ENCODE peak calls at places on chromosome X, in four cellular contexts. One of them, this sample, is unnamed.

GRCh38 chrX:143437439-143437838 is 79.8 kb downstream of the SPANXN3 start:
- DNase-seq in mesendoderm: peak
- DNase-seq in H1: no peak
- DNase-seq in IMR-90: no peak
- DNase-seq in this sample: no peak

GRCh38 chrX:40173662-40174593 is 76.2 kb upstream of the BCOR start:
- DNase-seq in IMR-90: no peak
- DNase-seq in H1: peak
- DNase-seq in mesendoderm: peak
- DNase-seq in this sample: peak

GRCh38 chrX:8748855-8749254 is 16.9 kb upstream of the ANOS1 start:
- DNase-seq in mesendoderm: peak
- DNase-seq in IMR-90: peak
- DNase-seq in H1: no peak
- DNase-seq in this sample: no peak

GRCh38 chrX:70476934-70477733 is 32.5 kb downstream of the DLG3 start:
- DNase-seq in H1: no peak
- DNase-seq in IMR-90: peak
- DNase-seq in mesendoderm: peak
- DNase-seq in this sample: peak

GRCh38 chrX:12701625-12702024 is 89.6 kb upstream of the PRPS2 start:
- DNase-seq in mesendoderm: peak
- DNase-seq in H1: peak
- DNase-seq in IMR-90: peak
- DNase-seq in this sample: peak

GRCh38 chrX:40922307-40922706 is 162.9 kb upstream of the USP9X start:
- DNase-seq in IMR-90: peak
- DNase-seq in mesendoderm: peak
- DNase-seq in H1: no peak
- DNase-seq in this sample: peak

GRCh38 chrX:21728276-21728968 is 29.5 kb downstream of the SMPX start:
- DNase-seq in H1: no peak
- DNase-seq in IMR-90: no peak
- DNase-seq in mesendoderm: no peak
- DNase-seq in this sample: no peak

GRCh38 chrX:152600853-152601635 is 36.7 kb upstream of the GABRQ start:
- DNase-seq in mesendoderm: peak
- DNase-seq in IMR-90: no peak
- DNase-seq in H1: no peak
- DNase-seq in this sample: peak

GRCh38 chrX:150508018-150508417 is 60.4 kb upstream of the MTM1 start:
- DNase-seq in IMR-90: no peak
- DNase-seq in mesendoderm: peak
- DNase-seq in H1: no peak
- DNase-seq in this sample: no peak

GRCh38 chrX:6226646-6227444 is 1.8 kb downstream of the NLGN4X start:
- DNase-seq in H1: peak
- DNase-seq in mesendoderm: peak
- DNase-seq in IMR-90: no peak
- DNase-seq in this sample: peak

GRCh38 chrX:44105228-44105913 is 132.2 kb upstream of the NDP start:
- DNase-seq in IMR-90: no peak
- DNase-seq in H1: peak
- DNase-seq in mesendoderm: peak
- DNase-seq in this sample: peak

GRCh38 chrX:48958635-48959094 is 1.3 kb upstream of the OTUD5 start:
- DNase-seq in mesendoderm: no peak
- DNase-seq in H1: peak
- DNase-seq in IMR-90: peak
- DNase-seq in this sample: no peak

GRCh38 chrX:13471269-13471668 is 98.1 kb upstream of the EGFL6 start:
- DNase-seq in H1: no peak
- DNase-seq in mesendoderm: peak
- DNase-seq in IMR-90: no peak
- DNase-seq in this sample: peak

GRCh38 chrX:100812216-100813158 is 7.7 kb upstream of the CSTF2 start:
- DNase-seq in IMR-90: no peak
- DNase-seq in H1: no peak
- DNase-seq in mesendoderm: peak
- DNase-seq in this sample: peak

GRCh38 chrX:110026099-110026844 is 23.4 kb downstream of the TMEM164 start:
- DNase-seq in H1: no peak
- DNase-seq in mesendoderm: no peak
- DNase-seq in IMR-90: no peak
- DNase-seq in this sample: no peak

GRCh38 chrX:56248492-56248891 is 16.3 kb downstream of the KLF8 start:
- DNase-seq in H1: peak
- DNase-seq in mesendoderm: peak
- DNase-seq in IMR-90: peak
- DNase-seq in this sample: peak

GRCh38 chrX:137071596-137071995 is 37.8 kb upstream of the GPR101 start:
- DNase-seq in mesendoderm: no peak
- DNase-seq in H1: no peak
- DNase-seq in IMR-90: no peak
- DNase-seq in this sample: no peak

DNA sequence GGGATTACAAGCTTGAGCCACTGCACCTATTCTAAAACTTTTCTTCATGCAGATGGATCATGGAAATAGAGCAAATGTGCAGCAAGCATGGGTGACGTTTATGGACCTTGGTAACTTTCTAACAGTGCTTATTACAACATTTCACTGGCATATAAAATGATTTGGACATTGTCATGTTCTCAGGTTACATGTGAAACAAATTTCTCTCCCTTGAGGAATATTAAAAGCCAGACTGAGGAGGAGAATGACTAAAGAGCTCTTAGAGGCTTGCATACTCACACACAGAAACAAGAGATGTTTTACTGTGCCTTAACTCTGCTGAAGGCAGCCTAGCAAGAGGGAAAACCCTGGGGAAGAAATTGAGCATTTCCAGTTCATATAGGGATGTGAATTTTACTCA is 38.6 kb upstream of the GPR101 start:
- DNase-seq in H1: no peak
- DNase-seq in IMR-90: no peak
- DNase-seq in mesendoderm: no peak
- DNase-seq in this sample: no peak
- H2BK5ac ChIP-seq in H1: no peak
- H2BK5ac ChIP-seq in IMR-90: no peak
- H2BK5ac ChIP-seq in mesendoderm: no peak
- H2BK5ac ChIP-seq in this sample: no peak

GRCh38 chrX:24520472-24520871 is 55.4 kb downstream of the PDK3 start:
- DNase-seq in mesendoderm: no peak
- DNase-seq in IMR-90: no peak
- DNase-seq in H1: no peak
- DNase-seq in this sample: no peak

GRCh38 chrX:24513416-24513815 is 48.3 kb downstream of the PDK3 start:
- DNase-seq in IMR-90: no peak
- DNase-seq in mesendoderm: no peak
- DNase-seq in H1: no peak
- DNase-seq in this sample: no peak

GRCh38 chrX:24515447-24515846 is 50.4 kb downstream of the PDK3 start:
- DNase-seq in mesendoderm: peak
- DNase-seq in IMR-90: peak
- DNase-seq in H1: no peak
- DNase-seq in this sample: no peak
- H3K56ac ChIP-seq in mesendoderm: no peak
- H3K56ac ChIP-seq in IMR-90: no peak
- H3K56ac ChIP-seq in H1: no peak
- H3K56ac ChIP-seq in this sample: no peak

GRCh38 chrX:154486052-154486395 is 391 bp downstream of the UBL4A start:
- DNase-seq in IMR-90: no peak
- DNase-seq in mesendoderm: peak
- DNase-seq in H1: peak
- DNase-seq in this sample: no peak

GRCh38 chrX:154488336-154489075 is 1.9 kb downstream of the SLC10A3 start:
- DNase-seq in H1: no peak
- DNase-seq in IMR-90: no peak
- DNase-seq in mesendoderm: no peak
- DNase-seq in this sample: no peak

GRCh38 chrX:154485150-154486051 is 1.0 kb downstream of the UBL4A start:
- DNase-seq in H1: peak
- DNase-seq in IMR-90: no peak
- DNase-seq in mesendoderm: peak
- DNase-seq in this sample: no peak

GRCh38 chrX:154487518-154488290 is 1.3 kb upstream of the UBL4A start:
- DNase-seq in mesendoderm: no peak
- DNase-seq in IMR-90: no peak
- DNase-seq in H1: no peak
- DNase-seq in this sample: no peak

GRCh38 chrX:154486396-154487207 is at the start of gene UBL4A:
- DNase-seq in IMR-90: peak
- DNase-seq in mesendoderm: peak
- DNase-seq in H1: peak
- DNase-seq in this sample: peak
- H3K23ac ChIP-seq in IMR-90: peak
- H3K23ac ChIP-seq in mesendoderm: no peak
- H3K23ac ChIP-seq in H1: no peak
- H3K23ac ChIP-seq in this sample: no peak

DNA sequence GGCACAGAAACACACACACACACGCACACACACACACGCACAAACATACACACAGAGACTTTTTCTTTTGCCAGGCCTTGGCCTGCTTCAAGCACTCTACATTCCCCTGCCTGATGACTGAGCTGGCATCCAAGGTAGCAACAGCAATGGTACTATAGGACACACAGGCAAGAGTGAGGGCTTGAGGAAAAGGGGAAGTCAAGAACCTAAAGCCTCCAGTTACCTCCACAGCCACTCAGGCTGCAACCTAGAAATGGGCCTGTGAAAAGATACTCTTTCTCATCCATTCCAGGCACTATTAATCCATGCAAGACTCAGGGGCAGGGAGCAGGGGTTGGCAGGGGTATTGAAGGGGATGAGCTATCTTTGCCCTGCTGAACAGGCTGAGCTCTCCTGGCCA is 43.6 kb downstream of the STARD8 start:
- DNase-seq in H1: no peak
- DNase-seq in mesendoderm: no peak
- DNase-seq in IMR-90: no peak
- DNase-seq in this sample: no peak
- H2BK5ac ChIP-seq in H1: no peak
- H2BK5ac ChIP-seq in mesendoderm: no peak
- H2BK5ac ChIP-seq in IMR-90: no peak
- H2BK5ac ChIP-seq in this sample: no peak

DNA sequence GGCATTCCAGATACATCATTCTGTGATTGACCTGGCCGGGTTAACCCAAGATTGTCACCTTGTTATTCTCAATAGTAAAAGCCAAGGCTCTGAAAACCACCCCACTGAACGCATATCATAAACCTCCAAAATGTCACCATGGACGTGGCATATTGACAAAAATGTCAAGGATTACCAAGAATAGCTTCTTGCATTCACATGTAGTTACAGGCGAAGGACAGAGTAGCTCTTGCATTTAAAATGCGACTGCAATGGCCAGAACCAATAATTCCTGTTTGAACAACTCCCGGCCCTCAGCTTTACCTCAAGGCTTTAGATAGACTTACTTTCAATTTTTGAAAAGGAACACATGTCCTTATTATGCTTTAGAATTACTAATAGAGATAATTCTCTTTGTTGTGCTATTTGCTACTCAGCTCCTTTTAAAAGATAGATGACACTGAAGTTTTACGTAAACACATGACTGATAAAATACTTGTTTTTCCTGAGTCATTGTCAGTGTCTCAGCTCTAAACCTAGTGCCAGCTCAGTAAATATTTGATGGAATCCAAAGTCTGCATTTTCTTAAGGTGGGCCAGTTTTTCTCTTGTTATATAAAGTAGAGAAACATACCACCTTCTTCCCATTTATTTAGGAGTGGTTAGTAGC is 66.3 kb downstream of the CLDN34 start:
- DNase-seq in IMR-90: peak
- DNase-seq in H1: no peak
- DNase-seq in mesendoderm: no peak
- DNase-seq in this sample: no peak
- H3K56ac ChIP-seq in IMR-90: no peak
- H3K56ac ChIP-seq in H1: no peak
- H3K56ac ChIP-seq in mesendoderm: no peak
- H3K56ac ChIP-seq in this sample: no peak

GRCh38 chrX:104250470-104250869 is 4.3 kb downstream of the ESX1 start:
- DNase-seq in mesendoderm: no peak
- DNase-seq in H1: no peak
- DNase-seq in IMR-90: no peak
- DNase-seq in this sample: no peak

GRCh38 chrX:104253567-104254441 is 929 bp downstream of the ESX1 start:
- DNase-seq in mesendoderm: peak
- DNase-seq in IMR-90: no peak
- DNase-seq in H1: peak
- DNase-seq in this sample: peak

GRCh38 chrX:104255465-104255864 is 732 bp upstream of the ESX1 start:
- DNase-seq in mesendoderm: no peak
- DNase-seq in H1: peak
- DNase-seq in IMR-90: no peak
- DNase-seq in this sample: no peak

GRCh38 chrX:104254442-104255115 is at the start of gene ESX1:
- DNase-seq in mesendoderm: no peak
- DNase-seq in IMR-90: no peak
- DNase-seq in H1: peak
- DNase-seq in this sample: peak
- H3K23ac ChIP-seq in mesendoderm: peak
- H3K23ac ChIP-seq in IMR-90: no peak
- H3K23ac ChIP-seq in H1: no peak
- H3K23ac ChIP-seq in this sample: no peak

DNA sequence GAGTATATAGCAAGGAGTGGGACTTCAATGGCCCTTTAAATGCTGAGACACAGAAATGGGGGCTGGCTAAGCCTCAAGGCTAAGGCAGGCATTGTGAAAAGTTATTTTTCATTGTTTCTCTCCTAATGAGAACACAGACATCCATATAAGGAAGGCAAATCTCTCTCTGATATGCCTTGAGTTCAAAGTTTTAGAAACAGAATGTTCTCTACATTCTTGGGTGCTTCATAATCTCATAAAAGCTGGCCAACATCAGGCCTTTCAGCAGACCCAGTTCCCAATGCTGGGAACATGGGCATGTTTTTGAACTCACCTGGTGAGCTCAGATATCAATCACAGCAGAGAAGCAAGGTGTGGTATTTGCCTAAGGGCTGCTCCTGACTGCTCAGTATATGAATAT is 19.4 kb upstream of the RAB40A start:
- DNase-seq in mesendoderm: no peak
- DNase-seq in H1: no peak
- DNase-seq in IMR-90: peak
- DNase-seq in this sample: no peak
- H2BK5ac ChIP-seq in mesendoderm: no peak
- H2BK5ac ChIP-seq in H1: no peak
- H2BK5ac ChIP-seq in IMR-90: peak
- H2BK5ac ChIP-seq in this sample: no peak